ENCODE peak calls at places on chromosomes 12 and 14, in ten cellular contexts. K is ascending aorta; B is COR-L47; N is T1000; L is stimulated activated CD4-positive, alpha-beta T cell treated with anti-CD3 and anti-CD28 coated beads, TNF-alpha, amount 100 ng/mL, for 1 hour; E is Kasumi-1; H is NCI-H2029; A is EL; R is OCI-M1; P is stimulated activated CD8-positive, alpha-beta memory T cell treated with anti-CD3 and anti-CD28 coated beads, Interleukin-2, amount 100 ng/mL, for 1 hour. W is an unnamed sample.

GRCh38 chr12:131559517-131560516 is 151.1 kb upstream of the SFSWAP start:
- DNase-seq in L (no peak), H (no peak), E (no peak), N (no peak), K (no peak), P (no peak), R (peak; percentile 76), B (no peak), A (no peak), W (no peak)

GRCh38 chr14:103802353-103802752 is 45.0 kb downstream of the PPP1R13B start:
- DNase-seq in E (no peak), K (no peak), A (no peak), L (no peak), H (no peak), N (no peak), P (no peak), R (no peak), B (no peak), W (no peak)

GRCh38 chr14:89013098-89013504 is 188.7 kb downstream of the TTC8 start:
- DNase-seq in K (no peak), H (no peak), E (peak; percentile 40), R (peak; percentile 63), N (peak; percentile 20), A (peak; percentile 36), P (no peak), B (peak; percentile 37), L (no peak), W (no peak)

GRCh38 chr14:103072595-103073366 is 11.2 kb upstream of the LBHD2 start:
- DNase-seq in R (no peak), E (no peak), N (no peak), B (no peak), K (no peak), H (no peak), L (no peak), P (no peak), A (no peak), W (no peak)

GRCh38 chr14:102539544-102540309 is 30.2 kb upstream of the ANKRD9 start:
- DNase-seq in A (peak; percentile 80), K (no peak), B (peak; percentile 99), E (no peak), L (no peak), N (no peak), P (no peak), R (no peak), H (no peak), W (no peak)

GRCh38 chr12:64669270-64669842 is 59.1 kb downstream of the RASSF3 start:
- DNase-seq in P (no peak), K (no peak), N (no peak), R (peak; percentile 33), E (peak; percentile 95), B (no peak), L (no peak), A (no peak), H (no peak), W (no peak)

GRCh38 chr14:72476657-72477499 is 417.0 kb downstream of the DPF3 start:
- DNase-seq in E (peak; percentile 72), P (peak; percentile 41), B (no peak), N (peak; percentile 66), R (peak; percentile 20), H (no peak), A (peak; percentile 94), K (no peak), L (peak; percentile 11), W (peak; percentile 11)

GRCh38 chr14:26484562-26484961 is 113.3 kb downstream of the NOVA1 start:
- DNase-seq in R (no peak), N (no peak), L (no peak), B (no peak), P (no peak), A (no peak), H (no peak), K (no peak), E (no peak), W (no peak)

GRCh38 chr12:51589557-51590176 is 1.4 kb upstream of the SCN8A start:
- DNase-seq in H (no peak), P (no peak), B (no peak), L (no peak), A (no peak), E (no peak), K (no peak), R (no peak), N (no peak), W (no peak)

GRCh38 chr14:50675597-50675996 is 7.5 kb upstream of the SAV1 start:
- DNase-seq in B (no peak), P (no peak), L (no peak), E (no peak), K (no peak), N (no peak), R (no peak), H (no peak), A (peak; percentile 82), W (no peak)

GRCh38 chr12:7934153-7934552 is 1.8 kb downstream of the SLC2A3 start:
- DNase-seq in K (no peak), E (no peak), N (no peak), H (no peak), A (peak; percentile 14), R (peak; percentile 77), L (no peak), P (no peak), B (no peak), W (no peak)

GRCh38 chr12:124277394-124278222 is 17.3 kb upstream of the RFLNA start:
- DNase-seq in K (no peak), B (no peak), H (peak; percentile 5), L (no peak), N (no peak), R (no peak), A (no peak), E (peak; percentile 34), P (no peak), W (no peak)

GRCh38 chr12:50699940-50700339 is 64.0 kb upstream of the ATF1 start:
- DNase-seq in N (no peak), H (peak; percentile 16), R (no peak), B (peak; percentile 70), P (no peak), K (no peak), A (no peak), L (no peak), E (no peak), W (no peak)

GRCh38 chr12:109422251-109422650 is 54.8 kb downstream of the KCTD10 start:
- DNase-seq in P (no peak), E (no peak), K (no peak), R (no peak), B (no peak), H (no peak), N (no peak), A (no peak), L (no peak), W (no peak)

GRCh38 chr12:62720661-62721330 is 214.2 kb downstream of the PPM1H start:
- DNase-seq in R (no peak), K (no peak), E (no peak), N (no peak), L (no peak), H (peak; percentile 65), A (peak; percentile 61), P (no peak), B (peak; percentile 29), W (no peak)

GRCh38 chr14:103156733-103157411 is 33.6 kb downstream of the TNFAIP2 start:
- DNase-seq in N (no peak), E (no peak), A (no peak), R (no peak), L (no peak), B (no peak), K (no peak), P (no peak), H (no peak), W (no peak)

GRCh38 chr12:1864456-1864855 is 44.1 kb downstream of the LRTM2 start:
- DNase-seq in E (no peak), K (peak; percentile 33), N (no peak), B (no peak), A (no peak), R (no peak), P (no peak), H (no peak), L (no peak), W (no peak)

GRCh38 chr12:89179245-89179644 is 173.1 kb downstream of the DUSP6 start:
- DNase-seq in R (no peak), K (no peak), N (no peak), L (no peak), A (no peak), P (no peak), E (no peak), H (no peak), B (no peak), W (peak; percentile 69)

GRCh38 chr12:52333321-52333720 is 12.1 kb upstream of the KRT83 start:
- DNase-seq in E (no peak), A (no peak), B (peak; percentile 12), P (no peak), N (no peak), R (no peak), L (no peak), K (no peak), H (no peak), W (no peak)

GRCh38 chr12:25939606-25940005 is 18.9 kb upstream of the RASSF8 start:
- DNase-seq in L (no peak), N (no peak), K (no peak), R (no peak), P (no peak), B (no peak), A (no peak), H (no peak), E (no peak), W (no peak)

GRCh38 chr14:35339761-35340406 is 47.7 kb downstream of the PSMA6 start:
- DNase-seq in E (peak; percentile 92), R (peak; percentile 14), K (peak; percentile 68), H (no peak), B (no peak), P (no peak), L (no peak), N (no peak), A (no peak), W (no peak)

GRCh38 chr14:39441805-39442204 is 9.6 kb upstream of the FBXO33 start:
- DNase-seq in B (no peak), N (no peak), E (no peak), K (no peak), R (no peak), A (no peak), H (no peak), P (no peak), L (no peak), W (no peak)

GRCh38 chr12:108806921-108807320 is 50.5 kb downstream of the SSH1 start:
- DNase-seq in E (no peak), N (no peak), P (no peak), R (no peak), B (no peak), K (no peak), A (no peak), H (no peak), L (no peak), W (no peak)

GRCh38 chr14:100476012-100476822 is 111.0 kb downstream of the BEGAIN start:
- DNase-seq in P (no peak), R (no peak), E (no peak), B (peak; percentile 90), A (peak; percentile 96), L (no peak), N (peak; percentile 80), H (peak; percentile 17), K (no peak), W (no peak)

GRCh38 chr12:29053567-29053966 is 95.5 kb upstream of the FAR2 start:
- DNase-seq in B (no peak), N (no peak), R (no peak), K (no peak), E (no peak), H (peak; percentile 41), L (no peak), A (no peak), P (no peak), W (peak; percentile 90)

GRCh38 chr12:111396726-111397445 is 8.8 kb upstream of the SH2B3 start:
- DNase-seq in E (peak; percentile 85), R (peak; percentile 92), P (peak; percentile 82), K (peak; percentile 90), A (peak; percentile 90), H (peak; percentile 77), N (peak; percentile 95), L (peak; percentile 81), B (peak; percentile 78), W (peak; percentile 36)

GRCh38 chr12:52436000-52436827 is 2.0 kb upstream of the KRT75 start:
- DNase-seq in B (no peak), R (no peak), K (no peak), H (peak; percentile 76), N (no peak), A (no peak), E (no peak), P (no peak), L (no peak), W (no peak)

GRCh38 chr14:75711134-75711795 is 50.2 kb downstream of the TTLL5 start:
- DNase-seq in P (no peak), L (no peak), R (peak; percentile 52), B (peak; percentile 41), E (peak; percentile 58), N (no peak), H (no peak), A (peak; percentile 63), K (no peak), W (no peak)

W was measured in LNCaP clone FGC.